ENCODE peak calls at places on chromosomes 3 and 15, in five cellular contexts. J, R, L, U and Z are unnamed samples.

GRCh38 chr15:78415284-78415683 is 22.7 kb upstream of the IREB2 start:
- DNase-seq in J (peak), R (no peak), L (no peak), U (no peak), Z (no peak)

GRCh38 chr3:158841387-158841786 is 39.5 kb downstream of the MFSD1 start:
- DNase-seq in J (no peak), R (no peak), L (no peak), U (no peak), Z (no peak)

GRCh38 chr3:55790596-55791350 is 303.7 kb upstream of the WNT5A start:
- DNase-seq in J (no peak), R (no peak), L (no peak), U (no peak), Z (no peak)

GRCh38 chr3:51997172-51997571 is 1.5 kb upstream of the RPL29 start:
- DNase-seq in J (no peak), R (no peak), L (no peak), U (no peak), Z (no peak)

GRCh38 chr3:141000027-141000663 is 51.0 kb upstream of the SPSB4 start:
- DNase-seq in J (peak), R (peak), L (peak), U (peak), Z (peak)

GRCh38 chr15:63889831-63890230 is 56.1 kb upstream of the HERC1 start:
- DNase-seq in J (no peak), R (no peak), L (no peak), U (no peak), Z (no peak)

GRCh38 chr3:9710174-9710739 is 6.6 kb downstream of the CPNE9 start:
- DNase-seq in J (no peak), R (no peak), L (no peak), U (no peak), Z (no peak)

GRCh38 chr3:189508784-189509489 is 122.3 kb upstream of the TP63 start:
- DNase-seq in J (no peak), R (no peak), L (no peak), U (no peak), Z (no peak)

GRCh38 chr15:89179966-89180875 is 41.2 kb downstream of the RLBP1 start:
- DNase-seq in J (no peak), R (no peak), L (no peak), U (no peak), Z (peak)

GRCh38 chr15:41656188-41656587 is 4.0 kb upstream of the MGA start:
- DNase-seq in J (no peak), R (no peak), L (no peak), U (no peak), Z (no peak)

GRCh38 chr3:155382396-155383042 is 89.0 kb upstream of the STRIT1 start:
- DNase-seq in J (peak), R (peak), L (peak), U (peak), Z (no peak)

GRCh38 chr3:132726341-132726823 is 4.2 kb upstream of the NPHP3 start:
- DNase-seq in J (no peak), R (peak), L (no peak), U (peak), Z (no peak)

GRCh38 chr3:142977399-142977728 is 13.9 kb upstream of the PAQR9 start:
- DNase-seq in J (no peak), R (no peak), L (no peak), U (no peak), Z (no peak)

GRCh38 chr3:13851997-13852637 is 27.8 kb downstream of the WNT7A start:
- DNase-seq in J (no peak), R (no peak), L (no peak), U (no peak), Z (no peak)

GRCh38 chr15:62362608-62363007 is 197.5 kb upstream of the C2CD4B start:
- DNase-seq in J (no peak), R (no peak), L (no peak), U (no peak), Z (no peak)

GRCh38 chr15:67924359-67924974 is 84.6 kb upstream of the RNU6-1 start:
- DNase-seq in J (no peak), R (peak), L (no peak), U (no peak), Z (no peak)

GRCh38 chr15:31226011-31226410 is 100.6 kb upstream of the KLF13 start:
- DNase-seq in J (no peak), R (no peak), L (no peak), U (no peak), Z (no peak)

GRCh38 chr15:64807751-64808222 is 17.7 kb downstream of the PIF1 start:
- DNase-seq in J (no peak), R (no peak), L (peak), U (no peak), Z (no peak)

GRCh38 chr3:108409791-108410190 is 100.6 kb downstream of the MYH15 start:
- DNase-seq in J (no peak), R (no peak), L (no peak), U (no peak), Z (no peak)

GRCh38 chr3:196399485-196399945 is 32.7 kb downstream of the UBXN7 start:
- DNase-seq in J (peak), R (no peak), L (no peak), U (peak), Z (no peak)

GRCh38 chr3:99313481-99313880 is 324.9 kb upstream of the COL8A1 start:
- DNase-seq in J (no peak), R (no peak), L (no peak), U (no peak), Z (no peak)

GRCh38 chr3:86563358-86563970 is 427.5 kb downstream of the VGLL3 start:
- DNase-seq in J (peak), R (peak), L (no peak), U (peak), Z (no peak)

GRCh38 chr3:137204409-137204808 is 246.6 kb downstream of the IL20RB start:
- DNase-seq in J (no peak), R (no peak), L (no peak), U (no peak), Z (no peak)

GRCh38 chr3:120102232-120102631 is 8.0 kb upstream of the GSK3B start:
- DNase-seq in J (no peak), R (no peak), L (no peak), U (no peak), Z (no peak)

GRCh38 chr3:73024836-73025235 is 28.2 kb downstream of the PPP4R2 start:
- DNase-seq in J (peak), R (peak), L (no peak), U (no peak), Z (no peak)

GRCh38 chr15:70765504-70766281 is 2.3 kb upstream of the UACA start:
- DNase-seq in J (no peak), R (no peak), L (no peak), U (no peak), Z (no peak)

GRCh38 chr3:7684193-7684592 is 817.4 kb upstream of the LMCD1 start:
- DNase-seq in J (no peak), R (no peak), L (no peak), U (no peak), Z (no peak)

GRCh38 chr3:39428745-39429201 is 22.3 kb downstream of the RPSA start:
- DNase-seq in J (no peak), R (no peak), L (no peak), U (no peak), Z (no peak)

GRCh38 chr3:75631541-75631940 is 32.6 kb upstream of the FRG2C start:
- DNase-seq in J (no peak), R (no peak), L (no peak), U (no peak), Z (no peak)

GRCh38 chr3:42115223-42115622 is 24.1 kb downstream of the TRAK1 start:
- DNase-seq in J (no peak), R (no peak), L (no peak), U (peak), Z (no peak)

GRCh38 chr3:171168086-171168485 is 141.6 kb upstream of the SLC2A2 start:
- DNase-seq in J (no peak), R (peak), L (no peak), U (peak), Z (no peak)
- TF ChIP-seq SIN3A in J (no peak), R (no peak), L (no peak), U (no peak), Z (no peak)

DNA sequence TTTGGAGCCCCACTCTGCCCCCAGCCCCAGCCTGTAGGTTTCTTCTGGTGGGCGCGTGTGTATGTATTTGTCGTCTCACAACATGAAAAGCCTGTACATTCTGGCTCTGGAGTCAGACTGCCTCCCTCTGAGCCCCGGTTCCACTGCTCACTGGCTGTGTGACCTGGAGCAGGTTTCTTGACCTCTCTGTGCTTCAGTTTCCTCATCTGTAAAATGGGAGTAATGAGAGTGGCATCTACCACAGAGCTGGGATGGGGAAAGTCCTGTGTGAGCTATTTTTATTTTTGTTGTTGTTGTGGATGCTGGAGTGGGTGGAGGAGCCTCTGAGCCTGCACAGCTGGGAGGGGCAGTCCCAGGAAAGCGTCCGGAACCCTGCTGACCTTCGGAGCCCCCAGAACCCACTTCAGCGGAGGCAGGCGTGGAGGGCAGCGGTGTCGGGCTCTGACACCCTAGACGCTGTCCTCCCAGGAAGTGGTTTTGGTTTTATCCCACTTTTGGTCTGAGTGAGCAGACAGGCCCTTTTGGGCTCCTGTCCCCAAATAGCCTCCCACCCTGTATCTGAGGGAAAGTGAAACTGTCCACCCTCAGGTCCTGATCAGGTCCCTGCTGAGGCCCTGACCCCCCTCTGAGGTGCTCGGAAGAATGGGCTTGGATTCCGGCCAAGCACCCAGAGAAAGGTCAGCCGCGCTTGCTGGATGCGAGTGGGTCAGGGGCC is 103.5 kb downstream of the CHSY1 start:
- DNase-seq in J (no peak), R (no peak), L (no peak), U (no peak), Z (no peak)
- TF ChIP-seq SIN3A in J (no peak), R (no peak), L (no peak), U (no peak), Z (no peak)

GRCh38 chr3:183185696-183186095 is 23.2 kb upstream of the LAMP3 start:
- DNase-seq in J (no peak), R (no peak), L (no peak), U (no peak), Z (peak)
- TF ChIP-seq SIN3A in J (no peak), R (no peak), L (no peak), U (no peak), Z (no peak)

GRCh38 chr3:27639271-27639670 is 82.9 kb downstream of the EOMES start:
- DNase-seq in J (no peak), R (no peak), L (no peak), U (no peak), Z (no peak)
- TF ChIP-seq SIN3A in J (no peak), R (no peak), L (no peak), U (no peak), Z (no peak)

DNA sequence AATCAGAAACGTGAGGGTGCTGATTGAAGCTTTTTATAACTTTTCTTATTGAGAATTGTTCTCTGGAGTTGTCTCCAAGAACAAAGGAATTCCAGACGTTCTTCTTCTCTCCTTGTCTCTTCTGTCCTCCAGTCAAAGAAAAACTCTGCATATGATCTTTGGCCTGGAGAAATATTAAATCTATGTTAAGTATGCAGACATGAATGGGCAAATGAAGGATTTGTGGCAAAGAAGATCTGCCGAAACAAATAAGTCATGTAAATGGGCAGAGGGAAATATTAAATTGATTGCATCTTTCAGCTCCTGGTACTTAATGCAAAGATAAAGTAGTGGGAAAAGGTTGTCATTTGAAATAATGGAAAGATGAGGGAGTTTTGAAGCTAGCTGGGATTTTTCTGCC is 74.9 kb downstream of the IGF1R start:
- DNase-seq in J (no peak), R (no peak), L (no peak), U (no peak), Z (no peak)
- TF ChIP-seq SIN3A in J (no peak), R (no peak), L (no peak), U (no peak), Z (no peak)

DNA sequence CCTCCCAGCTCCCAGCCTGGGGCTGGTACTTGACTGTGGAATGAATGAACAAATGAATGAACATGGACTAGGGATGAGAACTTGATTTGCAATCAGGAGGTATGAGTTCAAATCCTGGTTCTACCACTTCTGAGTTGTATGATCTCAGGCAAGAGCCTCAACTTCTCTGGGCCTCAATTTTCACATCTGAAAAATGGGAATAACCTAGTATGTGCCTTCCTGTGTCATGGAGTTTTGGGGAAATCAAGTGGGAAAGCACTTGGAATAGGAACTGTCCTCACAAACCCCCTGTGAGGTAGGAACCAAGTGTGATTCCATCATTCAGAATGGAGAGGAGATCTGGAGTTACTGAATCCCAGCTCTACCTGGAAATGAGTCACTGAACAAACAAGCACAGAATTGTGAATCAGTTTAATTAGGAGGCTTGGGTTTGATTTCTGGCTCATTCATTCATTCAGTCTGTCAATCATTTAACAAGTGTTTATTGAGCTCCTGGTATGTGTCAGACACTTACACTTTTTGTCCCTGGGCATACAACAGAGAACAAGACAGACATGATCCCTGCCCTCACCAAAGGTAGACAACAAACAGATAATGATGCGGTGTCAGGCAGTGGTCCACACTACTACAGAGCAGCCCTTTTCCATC is 29.7 kb downstream of the DNASE1L3 start:
- DNase-seq in J (peak), R (no peak), L (no peak), U (peak), Z (no peak)
- TF ChIP-seq SIN3A in J (no peak), R (no peak), L (no peak), U (no peak), Z (no peak)

GRCh38 chr3:146156801-146157310 is 4.1 kb downstream of the PLOD2 start:
- DNase-seq in J (no peak), R (no peak), L (no peak), U (no peak), Z (no peak)
- TF ChIP-seq SIN3A in J (no peak), R (no peak), L (no peak), U (no peak), Z (no peak)